ENCODE peak calls at places on chromosomes 3 and 15, in six cellular contexts. D is GM06990; C is brain microvascular endothelial cell; B is left ventricle myocardium inferior; E is MM.1S; W is CD8-positive, alpha-beta T cell. H is an unnamed sample.

GRCh38 chr3:154121236-154122095 is at the start of gene ARHGEF26:
- DNase-seq in D (peak; percentile 79), C (peak; percentile 69), B (peak; percentile 86), E (peak; percentile 93), W (peak; percentile 54), H (no peak)

GRCh38 chr3:66121288-66121687 is 82.6 kb upstream of the MAGI1 start:
- DNase-seq in D (no peak), C (no peak), B (no peak), E (no peak), W (no peak), H (no peak)

GRCh38 chr15:83809345-83809744 is 155.4 kb downstream of the ADAMTSL3 start:
- DNase-seq in D (no peak), C (no peak), B (no peak), E (no peak), W (no peak), H (no peak)

GRCh38 chr15:39804026-39804425 is 21.4 kb upstream of the FSIP1 start:
- DNase-seq in D (no peak), C (peak; percentile 26), B (no peak), E (peak; percentile 68), W (no peak), H (no peak)

GRCh38 chr3:129126726-129127280 is 5.2 kb upstream of the RAB43 start:
- DNase-seq in D (no peak), C (no peak), B (no peak), E (no peak), W (no peak), H (no peak)

GRCh38 chr3:177921153-177921552 is 615.1 kb upstream of the KCNMB2 start:
- DNase-seq in D (no peak), C (no peak), B (no peak), E (no peak), W (no peak), H (no peak)

GRCh38 chr15:49101536-49101935 is 53.9 kb downstream of the COPS2 start:
- DNase-seq in D (no peak), C (peak; percentile 22), B (no peak), E (no peak), W (no peak), H (no peak)

GRCh38 chr15:90931737-90932659 is at the start of gene HDDC3:
- DNase-seq in D (peak; percentile 92), C (peak; percentile 70), B (peak; percentile 94), E (peak; percentile 96), W (peak; percentile 88), H (peak; percentile 83)

GRCh38 chr3:156509209-156510174 is 45.4 kb downstream of the SSR3 start:
- DNase-seq in D (peak; percentile 21), C (peak; percentile 51), B (no peak), E (peak; percentile 84), W (no peak), H (peak; percentile 35)

GRCh38 chr3:189488241-189488767 is 142.9 kb upstream of the TP63 start:
- DNase-seq in D (no peak), C (peak; percentile 92), B (no peak), E (no peak), W (no peak), H (no peak)

GRCh38 chr3:70919091-70919490 is 606.7 kb upstream of the MDFIC2 start:
- DNase-seq in D (no peak), C (peak; percentile 43), B (no peak), E (no peak), W (no peak), H (no peak)

GRCh38 chr3:42961633-42962032 is 17.5 kb upstream of the GASK1A start:
- DNase-seq in D (no peak), C (peak; percentile 54), B (no peak), E (peak; percentile 15), W (no peak), H (no peak)

GRCh38 chr15:65050270-65050669 is 5.1 kb downstream of the SLC51B start:
- DNase-seq in D (no peak), C (no peak), B (no peak), E (no peak), W (no peak), H (no peak)

GRCh38 chr3:36893137-36893557 is 51.7 kb downstream of the TRANK1 start:
- DNase-seq in D (no peak), C (peak; percentile 81), B (no peak), E (no peak), W (no peak), H (no peak)

GRCh38 chr3:138186803-138187295 is 252 bp upstream of the ARMC8 start:
- DNase-seq in D (peak; percentile 93), C (peak; percentile 88), B (peak; percentile 93), E (peak; percentile 92), W (peak; percentile 83), H (peak; percentile 72)

GRCh38 chr3:5195605-5196004 is 8.1 kb downstream of the EDEM1 start:
- DNase-seq in D (no peak), C (no peak), B (no peak), E (peak; percentile 42), W (no peak), H (no peak)

GRCh38 chr3:185532881-185533280 is 19.5 kb downstream of the LIPH start:
- DNase-seq in D (no peak), C (no peak), B (no peak), E (no peak), W (no peak), H (no peak)

GRCh38 chr15:71811036-71811736 is 832 bp downstream of the NR2E3 start:
- DNase-seq in D (no peak), C (no peak), B (no peak), E (no peak), W (no peak), H (no peak)

GRCh38 chr3:152073267-152073666 is 195.5 kb upstream of the MBNL1 start:
- DNase-seq in D (no peak), C (peak; percentile 54), B (no peak), E (no peak), W (no peak), H (no peak)
- TF ChIP-seq CTCF in D (no peak), C (peak; percentile 26), B (peak; percentile 23), E (no peak), W (no peak), H (no peak)

DNA sequence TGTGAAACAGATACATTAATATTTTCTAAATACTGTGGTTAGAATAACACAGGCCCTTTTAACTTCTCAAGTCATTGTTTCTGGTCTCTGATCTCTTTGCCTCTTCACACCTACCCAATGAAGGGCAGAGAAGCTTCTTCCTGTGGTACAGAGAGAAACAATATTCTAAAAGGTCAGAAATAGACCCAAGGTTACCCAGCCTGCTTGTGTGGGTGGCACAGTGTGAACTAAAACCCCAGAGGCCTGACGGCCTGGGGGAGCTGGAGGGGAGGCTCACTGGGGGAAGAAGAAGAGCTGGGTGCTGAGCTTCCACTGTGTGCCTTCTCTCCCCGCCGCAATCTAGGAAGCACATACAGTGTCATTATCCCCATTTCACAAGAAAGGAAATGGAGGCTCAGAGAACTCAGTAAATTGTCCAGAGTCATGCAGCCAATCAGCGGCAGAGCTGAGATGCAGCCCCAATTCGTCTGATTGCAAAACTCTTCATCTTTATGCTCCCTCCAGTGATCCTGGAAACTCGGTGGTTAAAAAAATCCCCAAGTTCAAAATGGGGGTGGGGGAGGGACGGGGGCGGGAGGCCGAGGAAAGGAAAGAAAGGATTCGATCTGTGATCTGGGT is 64.1 kb upstream of the HEG1 start:
- DNase-seq in D (peak; percentile 71), C (no peak), B (no peak), E (no peak), W (no peak), H (peak; percentile 76)
- H3K4me3 ChIP-seq in D (peak overlapping the region; percentile 39), C (no peak overlapping the region), B (peak overlapping the region; percentile 0), E (no peak overlapping the region), W (peak overlapping the region; percentile 12), H (peak overlapping the region; percentile 47)

GRCh38 chr15:70064441-70064840 is 33.3 kb downstream of the TLE3 start:
- DNase-seq in D (no peak), C (no peak), B (no peak), E (no peak), W (no peak), H (no peak)
- TF ChIP-seq CTCF in D (no peak), C (peak; percentile 31), B (no peak), E (no peak), W (no peak), H (no peak)

GRCh38 chr15:57380854-57381253 is 4.5 kb downstream of the CGNL1 start:
- DNase-seq in D (no peak), C (no peak), B (no peak), E (no peak), W (no peak), H (no peak)

GRCh38 chr15:57375827-57376694 is at the start of gene CGNL1:
- DNase-seq in D (no peak), C (no peak), B (peak; percentile 39), E (no peak), W (no peak), H (no peak)

GRCh38 chr15:57376695-57377477 is 581 bp downstream of the CGNL1 start:
- DNase-seq in D (no peak), C (no peak), B (peak; percentile 31), E (no peak), W (no peak), H (no peak)

GRCh38 chr15:57379487-57379886 is 3.2 kb downstream of the CGNL1 start:
- DNase-seq in D (no peak), C (no peak), B (no peak), E (no peak), W (no peak), H (no peak)

DNA sequence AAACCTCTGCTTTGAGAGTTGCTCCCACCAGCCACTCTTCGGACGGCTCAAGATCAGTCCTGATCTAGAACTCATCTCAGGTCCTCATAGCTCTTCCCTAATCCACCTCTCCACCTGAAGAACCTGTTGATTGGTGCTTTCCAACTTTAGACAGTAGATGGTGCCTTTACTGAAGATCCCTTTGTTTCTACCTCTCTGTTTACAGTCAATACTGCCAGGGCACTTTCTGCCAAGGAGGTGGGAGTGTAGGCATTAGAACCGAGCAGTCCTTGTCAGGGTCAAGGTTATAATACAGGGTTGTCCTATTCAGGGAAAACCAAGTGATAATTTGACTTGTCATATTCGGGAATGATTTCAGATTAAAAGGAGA is 1.2 kb downstream of the CGNL1 start:
- DNase-seq in D (no peak), C (no peak), B (no peak), E (no peak), W (no peak), H (no peak)
- H3K4me3 ChIP-seq in D (no peak overlapping the region), C (no peak overlapping the region), B (peak overlapping the region; percentile 74), E (no peak overlapping the region), W (no peak overlapping the region), H (no peak overlapping the region)

H was measured in GM12864.